ENCODE peak calls at places on chromosome 4, in seven cellular contexts. B is SK-N-SH, P is MM.1S, E is fibroblast of pulmonary artery, N is GM06990, F is ascending aorta, R is AG10803. A is an unnamed sample.

GRCh38 chr4:85107553-85107952 is 141.1 kb upstream of the WDFY3 start:
- DNase-seq in B (no peak), P (no peak), E (no peak), N (no peak), F (no peak), R (peak), A (no peak)

GRCh38 chr4:156764145-156764544 is 207.5 kb downstream of the PDGFC start:
- DNase-seq in B (no peak), P (no peak), E (peak), N (no peak), F (no peak), R (peak), A (no peak)

GRCh38 chr4:2962614-2963184 is 507 bp downstream of the NOP14 start:
- DNase-seq in B (no peak), P (peak), E (peak), N (no peak), F (no peak), R (peak), A (no peak)

GRCh38 chr4:48372272-48372671 is 30.9 kb downstream of the SLAIN2 start:
- DNase-seq in B (no peak), P (no peak), E (peak), N (no peak), F (no peak), R (no peak), A (no peak)

GRCh38 chr4:83074086-83074704 is 39.2 kb downstream of the COPS4 start:
- DNase-seq in B (peak), P (peak), E (peak), N (peak), F (no peak), R (peak), A (peak)

GRCh38 chr4:9979101-9979815 is 42.0 kb downstream of the SLC2A9 start:
- DNase-seq in B (peak), P (no peak), E (no peak), N (no peak), F (no peak), R (no peak), A (no peak)

GRCh38 chr4:7911044-7911578 is 28.6 kb downstream of the AFAP1 start:
- DNase-seq in B (peak), P (no peak), E (peak), N (no peak), F (no peak), R (peak), A (no peak)

GRCh38 chr4:106301393-106302084 is 14.5 kb downstream of the TBCK start:
- DNase-seq in B (no peak), P (no peak), E (peak), N (no peak), F (no peak), R (peak), A (no peak)

GRCh38 chr4:21470531-21470930 is 478.0 kb downstream of the KCNIP4 start:
- DNase-seq in B (peak), P (no peak), E (peak), N (no peak), F (no peak), R (peak), A (no peak)

GRCh38 chr4:8164687-8165086 is 6.1 kb upstream of the ABLIM2 start:
- DNase-seq in B (no peak), P (no peak), E (no peak), N (no peak), F (no peak), R (no peak), A (no peak)

GRCh38 chr4:3716034-3716875 is 49.9 kb upstream of the ADRA2C start:
- DNase-seq in B (no peak), P (no peak), E (no peak), N (no peak), F (no peak), R (no peak), A (no peak)

GRCh38 chr4:8157496-8157895 is 1.1 kb downstream of the ABLIM2 start:
- DNase-seq in B (no peak), P (no peak), E (peak), N (no peak), F (peak), R (no peak), A (no peak)

GRCh38 chr4:101304916-101305315 is 42.4 kb downstream of the PPP3CA start:
- DNase-seq in B (peak), P (no peak), E (peak), N (no peak), F (no peak), R (no peak), A (no peak)

GRCh38 chr4:61079976-61080375 is 120.2 kb upstream of the ADGRL3 start:
- DNase-seq in B (no peak), P (no peak), E (no peak), N (no peak), F (no peak), R (no peak), A (no peak)

GRCh38 chr4:185215261-185215660 is 5.9 kb downstream of the SNX25 start:
- DNase-seq in B (no peak), P (no peak), E (no peak), N (no peak), F (no peak), R (peak), A (no peak)

GRCh38 chr4:111501946-111502345 is 643.3 kb upstream of the FAM241A start:
- DNase-seq in B (no peak), P (no peak), E (no peak), N (no peak), F (no peak), R (no peak), A (no peak)

GRCh38 chr4:69860521-69861298 is 765 bp upstream of the SULT1E1 start:
- DNase-seq in B (no peak), P (no peak), E (no peak), N (no peak), F (no peak), R (no peak), A (no peak)

GRCh38 chr4:8607603-8608481 is 15.3 kb downstream of the CPZ start:
- DNase-seq in B (peak), P (peak), E (no peak), N (peak), F (no peak), R (no peak), A (peak)

GRCh38 chr4:163554870-163555465 is 60.5 kb downstream of the TMA16 start:
- DNase-seq in B (peak), P (peak), E (peak), N (no peak), F (no peak), R (peak), A (no peak)

GRCh38 chr4:48290146-48290772 is 20.6 kb upstream of the TEC start:
- DNase-seq in B (peak), P (no peak), E (peak), N (no peak), F (no peak), R (peak), A (peak)

GRCh38 chr4:74038161-74039064 is at the start of gene CXCL3:
- DNase-seq in B (peak), P (no peak), E (peak), N (peak), F (no peak), R (peak), A (peak)

GRCh38 chr4:81215219-81215892 is at the start of gene PRKG2:
- DNase-seq in B (no peak), P (no peak), E (peak), N (peak), F (no peak), R (peak), A (no peak)

GRCh38 chr4:113978561-113979156 is 788 bp downstream of the ARSJ start:
- DNase-seq in B (peak), P (no peak), E (peak), N (no peak), F (no peak), R (no peak), A (no peak)

GRCh38 chr4:1172228-1172851 is at the start of gene SPON2:
- DNase-seq in B (peak), P (no peak), E (peak), N (no peak), F (no peak), R (peak), A (peak)

GRCh38 chr4:84503495-84504437 is 4.7 kb upstream of the NKX6-1 start:
- DNase-seq in B (peak), P (peak), E (peak), N (no peak), F (no peak), R (peak), A (no peak)

GRCh38 chr4:165879581-165879980 is 6.5 kb downstream of the TLL1 start:
- DNase-seq in B (no peak), P (no peak), E (no peak), N (no peak), F (no peak), R (no peak), A (no peak)

GRCh38 chr4:119300388-119301131 is 21.4 kb downstream of the FABP2 start:
- DNase-seq in B (peak), P (peak), E (peak), N (peak), F (peak), R (peak), A (peak)

GRCh38 chr4:167779280-167779679 is 313.1 kb upstream of the ANXA10 start:
- DNase-seq in B (no peak), P (no peak), E (peak), N (no peak), F (no peak), R (no peak), A (no peak)
- TF ChIP-seq CTCF in B (no peak), P (no peak), E (peak), N (no peak), F (no peak), R (no peak), A (no peak)

GRCh38 chr4:147733614-147734344 is 1.9 kb downstream of the ARHGAP10 start:
- DNase-seq in B (peak), P (no peak), E (peak), N (no peak), F (no peak), R (peak), A (no peak)
- TF ChIP-seq CTCF in B (peak), P (peak), E (no peak), N (no peak), F (no peak), R (no peak), A (no peak)

DNA sequence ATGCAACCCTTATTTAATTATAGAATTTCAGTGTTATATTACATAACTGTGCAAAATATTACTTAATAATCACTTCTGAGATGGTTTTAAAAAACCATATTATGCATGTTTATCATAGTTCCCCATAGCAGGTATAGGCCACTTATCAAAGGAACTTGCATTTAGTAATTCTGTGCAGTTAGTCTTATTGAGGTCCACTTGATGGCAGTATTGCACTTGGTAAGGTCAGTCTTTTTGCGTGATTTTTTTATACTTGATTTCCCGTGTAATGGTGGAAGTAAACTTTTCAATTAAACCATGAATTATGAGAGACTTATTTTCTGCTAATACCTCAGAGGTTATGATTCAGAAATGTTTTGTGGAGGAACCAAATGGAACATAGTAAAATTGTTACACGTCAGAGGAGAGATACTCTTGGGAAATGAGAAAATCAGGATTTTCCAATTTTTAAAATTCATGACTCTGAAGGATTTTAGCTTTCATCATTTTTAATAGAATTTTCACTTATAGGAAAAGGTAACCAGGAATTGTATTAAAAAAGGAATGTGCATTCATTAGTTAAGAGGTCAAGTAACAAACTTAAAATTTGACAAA is 230.0 kb downstream of the CCSER1 start:
- DNase-seq in B (peak), P (peak), E (peak), N (no peak), F (no peak), R (peak), A (peak)
- TF ChIP-seq CTCF in B (peak), P (peak), E (peak), N (peak), F (no peak), R (peak), A (peak)

DNA sequence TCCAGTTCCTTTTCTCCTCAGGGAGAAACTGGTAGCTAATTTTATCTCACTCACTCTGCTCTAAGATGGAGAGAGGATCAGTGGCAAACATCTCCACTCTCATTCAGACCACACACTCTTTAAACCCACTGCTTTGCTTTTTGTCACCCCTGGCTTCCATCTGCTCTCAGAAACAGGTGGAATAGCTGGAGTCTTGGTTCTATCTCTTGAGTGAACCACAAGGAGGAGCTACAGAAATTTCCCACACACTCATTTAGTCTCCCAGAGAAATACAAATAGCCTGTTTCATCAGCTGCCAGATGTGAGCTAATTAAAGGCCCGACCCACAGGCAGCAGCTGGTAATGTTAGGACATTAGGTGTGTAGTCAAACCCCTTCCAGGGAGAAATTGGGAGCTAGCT is 96.6 kb downstream of the STPG2 start:
- DNase-seq in B (no peak), P (no peak), E (no peak), N (no peak), F (no peak), R (no peak), A (no peak)
- TF ChIP-seq CTCF in B (no peak), P (no peak), E (no peak), N (no peak), F (no peak), R (no peak), A (no peak)

GRCh38 chr4:20126906-20127305 is 124.8 kb upstream of the SLIT2 start:
- DNase-seq in B (no peak), P (no peak), E (peak), N (no peak), F (no peak), R (peak), A (no peak)

GRCh38 chr4:20124317-20125026 is 127.2 kb upstream of the SLIT2 start:
- DNase-seq in B (no peak), P (no peak), E (no peak), N (no peak), F (no peak), R (no peak), A (no peak)

GRCh38 chr4:20127626-20128025 is 124.1 kb upstream of the SLIT2 start:
- DNase-seq in B (no peak), P (no peak), E (peak), N (no peak), F (no peak), R (peak), A (no peak)

DNA sequence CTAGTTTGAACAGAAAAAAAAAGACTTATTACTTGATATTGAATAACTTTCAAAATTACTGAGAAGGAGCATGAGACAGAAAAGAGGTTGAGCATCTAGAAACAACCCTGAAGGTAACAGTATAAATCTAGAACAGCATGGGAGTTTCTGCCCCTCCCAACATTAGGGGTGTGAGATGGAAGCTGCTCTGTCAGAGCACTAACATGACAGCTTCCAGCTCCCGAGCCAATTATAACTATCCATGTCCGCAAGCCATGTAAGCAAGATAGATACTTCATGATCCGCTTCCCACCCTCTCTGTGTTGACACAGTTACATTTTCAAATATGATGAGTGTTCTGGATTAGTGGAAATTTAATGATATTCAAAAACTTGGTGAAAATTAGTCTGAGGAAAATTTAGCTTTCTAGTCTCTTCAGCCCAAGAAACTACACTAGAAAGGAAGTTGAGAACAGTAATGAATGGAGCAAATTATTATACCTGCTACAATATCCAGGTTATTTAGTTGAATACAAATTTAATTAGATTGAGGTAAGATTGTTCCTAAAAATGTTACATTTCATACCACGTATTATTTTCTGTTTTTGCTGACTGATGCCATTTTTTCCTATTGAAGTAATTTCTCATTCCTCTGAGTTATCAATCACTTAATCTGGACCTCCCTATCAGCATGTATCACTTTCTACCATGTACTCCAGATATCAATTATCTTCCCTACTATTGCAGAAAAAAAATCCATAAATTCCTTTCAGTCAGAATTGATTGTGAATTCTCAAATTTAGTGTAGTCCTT is 129.3 kb upstream of the SLIT2 start:
- DNase-seq in B (no peak), P (no peak), E (no peak), N (no peak), F (no peak), R (no peak), A (no peak)
- TF ChIP-seq CTCF in B (no peak), P (no peak), E (no peak), N (no peak), F (no peak), R (no peak), A (no peak)

A was measured in GM10248.